ENCODE peak calls at places on chromosome 6, in six cellular contexts. B is mesendoderm, S is ascending aorta, R is fibroblast of lung, F is small intestine, I is H9. H is an unnamed sample.

GRCh38 chr6:53049389-53049788 is 15.8 kb upstream of the FBXO9 start:
- DNase-seq in B (no peak), S (no peak), R (no peak), F (no peak), I (no peak), H (no peak)

GRCh38 chr6:164286021-164286420 is 871.5 kb downstream of the QKI start:
- DNase-seq in B (no peak), S (no peak), R (peak), F (no peak), I (no peak), H (no peak)

GRCh38 chr6:36169023-36170007 is 27.2 kb upstream of the BRPF3 start:
- DNase-seq in B (no peak), S (no peak), R (no peak), F (no peak), I (no peak), H (no peak)

GRCh38 chr6:75262716-75263463 is 19.3 kb upstream of the COX7A2 start:
- DNase-seq in B (no peak), S (no peak), R (peak), F (no peak), I (no peak), H (no peak)

GRCh38 chr6:38404355-38404754 is 235.4 kb downstream of the BTBD9 start:
- DNase-seq in B (no peak), S (no peak), R (peak), F (peak), I (no peak), H (no peak)

GRCh38 chr6:129699661-129700060 is 10.3 kb downstream of the ARHGAP18 start:
- DNase-seq in B (no peak), S (no peak), R (no peak), F (no peak), I (no peak), H (no peak)

GRCh38 chr6:87791029-87791428 is 89.0 kb upstream of the AKIRIN2 start:
- DNase-seq in B (no peak), S (no peak), R (no peak), F (no peak), I (no peak), H (no peak)

GRCh38 chr6:98292812-98293211 is 541.6 kb upstream of the POU3F2 start:
- DNase-seq in B (no peak), S (no peak), R (no peak), F (no peak), I (no peak), H (no peak)

GRCh38 chr6:79894939-79895338 is 52.4 kb downstream of the ELOVL4 start:
- DNase-seq in B (no peak), S (no peak), R (peak), F (no peak), I (no peak), H (no peak)

GRCh38 chr6:20160541-20161283 is 51.6 kb downstream of the MBOAT1 start:
- DNase-seq in B (no peak), S (no peak), R (no peak), F (no peak), I (no peak), H (no peak)

GRCh38 chr6:57313711-57314471 is 3.5 kb upstream of the PRIM2 start:
- DNase-seq in B (no peak), S (no peak), R (peak), F (peak), I (no peak), H (peak)

GRCh38 chr6:78605909-78606446 is 261.4 kb upstream of the IRAK1BP1 start:
- DNase-seq in B (no peak), S (no peak), R (peak), F (no peak), I (no peak), H (no peak)

GRCh38 chr6:26094036-26094435 is 6.8 kb downstream of the HFE start:
- DNase-seq in B (no peak), S (no peak), R (no peak), F (no peak), I (no peak), H (no peak)

GRCh38 chr6:107894821-107895396 is 63.1 kb downstream of the SEC63 start:
- DNase-seq in B (no peak), S (no peak), R (no peak), F (peak), I (no peak), H (no peak)

GRCh38 chr6:10205892-10206291 is 209.0 kb downstream of the TFAP2A start:
- DNase-seq in B (no peak), S (no peak), R (no peak), F (no peak), I (no peak), H (no peak)

GRCh38 chr6:20319520-20320357 is 81.9 kb upstream of the E2F3 start:
- DNase-seq in B (no peak), S (peak), R (no peak), F (peak), I (no peak), H (no peak)

GRCh38 chr6:144211160-144211559 is 60.8 kb downstream of the STX11 start:
- DNase-seq in B (no peak), S (no peak), R (no peak), F (no peak), I (no peak), H (no peak)

GRCh38 chr6:164563866-164564265 is 745.5 kb downstream of the C6orf118 start:
- DNase-seq in B (no peak), S (no peak), R (no peak), F (no peak), I (no peak), H (no peak)

GRCh38 chr6:12890171-12890790 is 173.7 kb downstream of the PHACTR1 start:
- DNase-seq in B (peak), S (no peak), R (no peak), F (peak), I (peak), H (peak)

GRCh38 chr6:66772785-66773184 is 1065.8 kb upstream of the EYS start:
- DNase-seq in B (peak), S (no peak), R (peak), F (no peak), I (no peak), H (no peak)

GRCh38 chr6:71551798-71552197 is 263.2 kb downstream of the OGFRL1 start:
- DNase-seq in B (no peak), S (no peak), R (no peak), F (no peak), I (no peak), H (no peak)

GRCh38 chr6:130848945-130849344 is 21.7 kb downstream of the SMLR1 start:
- DNase-seq in B (peak), S (no peak), R (no peak), F (no peak), I (peak), H (no peak)

GRCh38 chr6:32843321-32843978 is 397 bp downstream of the PSMB8 start:
- DNase-seq in B (no peak), S (no peak), R (no peak), F (peak), I (peak), H (no peak)

GRCh38 chr6:153334121-153334520 is 203.0 kb upstream of the RGS17 start:
- DNase-seq in B (no peak), S (no peak), R (no peak), F (no peak), I (no peak), H (no peak)

GRCh38 chr6:26552205-26552604 is 14.0 kb downstream of the HMGN4 start:
- DNase-seq in B (no peak), S (no peak), R (no peak), F (no peak), I (no peak), H (no peak)

GRCh38 chr6:79040083-79040482 is 38.0 kb downstream of the PHIP start:
- DNase-seq in B (no peak), S (no peak), R (peak), F (no peak), I (no peak), H (no peak)

GRCh38 chr6:37612475-37612874 is 85.2 kb downstream of the MDGA1 start:
- DNase-seq in B (no peak), S (no peak), R (peak), F (no peak), I (no peak), H (no peak)

GRCh38 chr6:119132211-119133004 is 53.9 kb upstream of the FAM184A start:
- DNase-seq in B (no peak), S (no peak), R (peak), F (no peak), I (no peak), H (peak)

GRCh38 chr6:111794716-111795452 is 78.4 kb downstream of the FYN start:
- DNase-seq in B (no peak), S (no peak), R (peak), F (no peak), I (no peak), H (peak)

GRCh38 chr6:157867155-157867559 is 44.1 kb downstream of the SNX9 start:
- DNase-seq in B (no peak), S (no peak), R (peak), F (no peak), I (no peak), H (no peak)

GRCh38 chr6:121305957-121306607 is 28.2 kb downstream of the TBC1D32 start:
- DNase-seq in B (peak), S (no peak), R (peak), F (peak), I (no peak), H (no peak)

GRCh38 chr6:152148412-152148811 is 340.9 kb downstream of the ESR1 start:
- DNase-seq in B (no peak), S (no peak), R (no peak), F (no peak), I (no peak), H (no peak)

DNA sequence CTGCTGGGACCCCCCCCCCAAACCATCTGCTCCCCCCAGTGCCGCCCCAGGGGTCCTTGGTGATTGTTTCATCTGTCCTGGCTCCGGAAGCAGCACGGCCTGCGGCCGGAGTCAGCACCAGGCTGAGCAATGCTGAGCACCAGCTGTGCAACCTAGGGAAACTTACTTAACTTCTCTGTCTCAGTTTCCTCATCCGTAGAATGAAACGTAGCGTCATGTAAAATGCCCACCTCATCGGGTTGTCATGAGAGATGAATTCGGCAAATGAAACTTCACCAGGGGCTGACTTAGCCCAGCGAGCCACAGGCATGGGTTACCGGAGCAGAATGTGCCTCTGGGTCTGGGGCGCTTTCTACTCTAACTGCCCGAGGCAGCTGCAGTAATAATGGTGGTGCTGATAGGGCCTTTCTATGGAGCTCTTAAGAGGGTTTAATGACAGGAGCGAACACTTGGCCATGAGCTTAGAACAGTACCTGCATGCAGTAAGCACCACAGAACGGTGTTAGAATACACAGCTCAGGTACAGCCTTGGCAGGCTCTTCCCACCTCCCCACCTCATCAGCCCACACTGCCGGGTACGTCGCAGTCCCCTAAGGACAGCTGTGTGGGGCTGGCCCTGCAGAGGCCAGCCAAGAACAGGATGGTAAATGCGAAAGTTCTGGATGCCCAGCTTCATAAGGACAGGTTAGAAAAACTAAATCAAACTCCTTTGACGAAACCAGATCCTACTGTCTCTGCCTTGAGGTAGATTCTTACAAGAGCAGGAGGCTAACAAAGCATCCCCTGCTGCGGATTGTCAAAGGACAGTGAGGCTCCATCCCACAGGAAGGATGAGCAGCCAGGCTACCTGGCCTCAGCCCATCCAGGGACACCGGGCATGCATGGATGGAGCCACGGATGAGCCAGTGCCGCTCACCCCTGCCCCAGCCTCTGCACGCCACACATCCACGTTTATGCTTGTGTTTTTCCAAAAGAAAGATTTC is 1.5 kb downstream of the THBS2 start:
- DNase-seq in B (peak), S (no peak), R (no peak), F (no peak), I (peak), H (no peak)
- H3K27ac ChIP-seq in B (no peak), S (peak), R (no peak), F (no peak), I (no peak), H (no peak)

DNA sequence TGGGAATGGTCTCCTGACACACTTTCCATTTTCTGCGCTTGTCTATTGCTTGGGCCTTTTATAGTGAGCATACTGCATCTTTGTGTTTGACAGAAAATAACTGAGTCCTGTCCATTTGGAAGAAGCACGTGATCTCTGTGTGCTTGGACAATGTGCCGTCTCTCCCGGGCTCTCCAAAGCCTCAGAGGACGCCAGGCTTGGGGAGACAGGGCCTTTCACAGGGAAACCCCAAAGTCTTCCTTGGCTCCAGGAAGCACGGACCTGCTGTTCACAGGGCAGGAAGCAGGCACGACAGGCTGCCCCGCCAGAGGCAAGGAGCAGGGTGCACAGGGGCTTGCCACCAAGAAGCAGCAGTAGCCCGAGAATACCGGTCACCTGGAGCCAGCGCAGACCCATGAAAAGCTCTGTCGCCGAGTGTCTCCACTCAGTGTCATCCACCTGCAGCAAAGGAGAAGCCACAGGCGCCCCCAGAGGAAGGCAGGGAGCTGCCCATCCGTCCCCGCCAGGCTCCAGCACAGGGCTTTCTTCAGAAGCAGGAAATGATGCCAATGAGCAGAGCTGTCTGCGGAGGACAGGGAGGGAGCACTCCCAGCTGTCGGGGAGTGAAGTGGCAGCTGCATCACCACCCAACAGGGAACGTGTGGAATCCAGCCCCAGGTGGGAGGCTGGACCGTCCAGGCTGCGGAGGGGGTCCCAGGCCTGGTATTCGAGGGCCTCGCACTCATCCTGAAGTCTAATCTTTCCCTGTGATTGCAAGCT is 135.1 kb downstream of the AGPAT4 start:
- DNase-seq in B (peak), S (no peak), R (no peak), F (no peak), I (no peak), H (no peak)
- H3K27ac ChIP-seq in B (no peak), S (no peak), R (no peak), F (no peak), I (no peak), H (no peak)

GRCh38 chr6:42729731-42730130 is 7.3 kb upstream of the PRPH2 start:
- DNase-seq in B (no peak), S (no peak), R (peak), F (peak), I (no peak), H (no peak)

GRCh38 chr6:42726485-42727083 is 4.2 kb upstream of the PRPH2 start:
- DNase-seq in B (peak), S (peak), R (peak), F (peak), I (peak), H (peak)

GRCh38 chr6:42726026-42726425 is 3.6 kb upstream of the PRPH2 start:
- DNase-seq in B (no peak), S (no peak), R (no peak), F (no peak), I (no peak), H (no peak)

GRCh38 chr6:42727084-42727601 is 4.7 kb upstream of the PRPH2 start:
- DNase-seq in B (no peak), S (no peak), R (peak), F (no peak), I (peak), H (no peak)

GRCh38 chr6:42727627-42728026 is 5.2 kb upstream of the PRPH2 start:
- DNase-seq in B (no peak), S (no peak), R (no peak), F (no peak), I (no peak), H (no peak)
- H3K27ac ChIP-seq in B (no peak), S (no peak), R (peak), F (no peak), I (no peak), H (no peak)

GRCh38 chr6:44059359-44060342 is 67.6 kb downstream of the MRPL14 start:
- DNase-seq in B (no peak), S (no peak), R (peak), F (no peak), I (no peak), H (no peak)
- H3K27ac ChIP-seq in B (no peak), S (peak), R (peak), F (no peak), I (no peak), H (no peak)

GRCh38 chr6:125942677-125943527 is 13.7 kb upstream of the HINT3 start:
- DNase-seq in B (peak), S (no peak), R (peak), F (peak), I (no peak), H (no peak)
- H3K27ac ChIP-seq in B (no peak), S (no peak), R (no peak), F (peak), I (no peak), H (no peak)

GRCh38 chr6:34373511-34373910 is 19.0 kb downstream of the NUDT3 start:
- DNase-seq in B (no peak), S (no peak), R (no peak), F (no peak), I (no peak), H (no peak)
- H3K27ac ChIP-seq in B (no peak), S (peak), R (no peak), F (no peak), I (no peak), H (no peak)

GRCh38 chr6:3916211-3916610 is 67.0 kb downstream of the FAM50B start:
- DNase-seq in B (no peak), S (no peak), R (no peak), F (no peak), I (no peak), H (no peak)
- H3K27ac ChIP-seq in B (no peak), S (no peak), R (no peak), F (no peak), I (no peak), H (no peak)

GRCh38 chr6:14113951-14114350 is 3.6 kb upstream of the CD83 start:
- DNase-seq in B (no peak), S (no peak), R (no peak), F (no peak), I (no peak), H (no peak)
- H3K27ac ChIP-seq in B (no peak), S (no peak), R (no peak), F (no peak), I (no peak), H (no peak)

DNA sequence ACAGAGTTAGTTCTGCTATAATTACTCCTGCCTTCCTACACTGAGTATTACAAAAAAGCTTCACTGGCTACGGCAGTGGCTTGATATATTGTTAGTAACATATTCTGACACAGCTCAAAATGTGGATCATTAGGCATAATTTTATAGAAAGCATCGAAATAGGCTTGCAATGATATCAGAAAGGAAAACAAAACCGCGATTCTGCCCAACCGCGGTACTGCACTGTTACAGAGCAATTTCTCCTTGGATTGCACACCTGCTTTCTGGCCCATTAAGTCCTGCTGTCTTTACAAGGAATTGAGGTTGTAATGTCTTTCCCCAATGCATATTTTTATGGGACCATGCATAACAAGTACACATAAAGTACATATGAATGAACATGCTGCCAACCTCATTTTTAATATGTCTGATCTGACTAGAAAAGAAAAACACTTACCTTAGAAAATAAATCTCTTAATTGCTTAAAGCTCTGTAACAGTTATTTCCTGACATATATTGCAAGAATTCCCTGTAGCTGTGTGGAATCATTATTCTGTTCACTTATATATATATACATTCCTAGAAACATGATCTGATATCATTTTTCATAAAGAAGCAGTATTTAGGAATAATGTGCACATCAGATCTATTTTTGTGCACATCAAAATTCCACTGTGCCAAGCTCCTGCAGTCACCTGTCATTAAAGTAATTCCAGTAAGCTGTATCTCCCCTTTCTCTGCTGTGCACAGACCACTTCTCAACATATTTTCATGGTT is 763.9 kb downstream of the HACE1 start:
- DNase-seq in B (no peak), S (no peak), R (no peak), F (no peak), I (no peak), H (no peak)
- H3K27ac ChIP-seq in B (no peak), S (no peak), R (no peak), F (no peak), I (no peak), H (no peak)

GRCh38 chr6:159104163-159104885 is 59.5 kb upstream of the TAGAP start:
- DNase-seq in B (peak), S (no peak), R (peak), F (peak), I (peak), H (peak)
- H3K27ac ChIP-seq in B (no peak), S (no peak), R (no peak), F (no peak), I (no peak), H (no peak)